ENCODE peak calls at places on chromosome 22, in seven cellular contexts. One of them, this sample, is unnamed.

GRCh38 chr22:46547883-46548244 is 10.4 kb upstream of the CELSR1 start:
- DNase-seq in OCI-LY7: no peak
- DNase-seq in left ventricle myocardium inferior: peak; percentile 79
- DNase-seq in H7: no peak
- DNase-seq in cardiac fibroblast: peak; percentile 91
- DNase-seq in stomach: no peak
- DNase-seq in esophagus squamous epithelium: no peak
- DNase-seq in this sample: peak; percentile 90

GRCh38 chr22:25143161-25144076 is 56.2 kb upstream of the CRYBB3 start:
- DNase-seq in OCI-LY7: no peak
- DNase-seq in left ventricle myocardium inferior: no peak
- DNase-seq in H7: no peak
- DNase-seq in cardiac fibroblast: no peak
- DNase-seq in stomach: no peak
- DNase-seq in esophagus squamous epithelium: no peak
- DNase-seq in this sample: no peak

GRCh38 chr22:27867958-27868737 is 50.9 kb downstream of the PITPNB start:
- DNase-seq in OCI-LY7: no peak
- DNase-seq in left ventricle myocardium inferior: no peak
- DNase-seq in H7: no peak
- DNase-seq in cardiac fibroblast: no peak
- DNase-seq in stomach: no peak
- DNase-seq in esophagus squamous epithelium: no peak
- DNase-seq in this sample: no peak

GRCh38 chr22:47031628-47031915 is 269.1 kb downstream of the TBC1D22A start:
- DNase-seq in OCI-LY7: no peak
- DNase-seq in left ventricle myocardium inferior: peak; percentile 7
- DNase-seq in H7: no peak
- DNase-seq in cardiac fibroblast: no peak
- DNase-seq in stomach: no peak
- DNase-seq in esophagus squamous epithelium: no peak
- DNase-seq in this sample: no peak

GRCh38 chr22:48798281-48799226 is 1029.1 kb downstream of the BRD1 start:
- DNase-seq in OCI-LY7: no peak
- DNase-seq in left ventricle myocardium inferior: no peak
- DNase-seq in H7: no peak
- DNase-seq in cardiac fibroblast: no peak
- DNase-seq in stomach: no peak
- DNase-seq in esophagus squamous epithelium: no peak
- DNase-seq in this sample: no peak

GRCh38 chr22:38953577-38954413 is 3.6 kb upstream of the APOBEC3A start:
- DNase-seq in OCI-LY7: no peak
- DNase-seq in left ventricle myocardium inferior: no peak
- DNase-seq in H7: no peak
- DNase-seq in cardiac fibroblast: peak; percentile 17
- DNase-seq in stomach: no peak
- DNase-seq in esophagus squamous epithelium: no peak
- DNase-seq in this sample: no peak

GRCh38 chr22:45254789-45255261 is 14.1 kb upstream of the KIAA0930 start:
- DNase-seq in OCI-LY7: no peak
- DNase-seq in left ventricle myocardium inferior: no peak
- DNase-seq in H7: no peak
- DNase-seq in cardiac fibroblast: no peak
- DNase-seq in stomach: no peak
- DNase-seq in esophagus squamous epithelium: no peak
- DNase-seq in this sample: no peak

GRCh38 chr22:47940211-47940610 is 1177.8 kb downstream of the TBC1D22A start:
- DNase-seq in OCI-LY7: no peak
- DNase-seq in left ventricle myocardium inferior: no peak
- DNase-seq in H7: no peak
- DNase-seq in cardiac fibroblast: no peak
- DNase-seq in stomach: no peak
- DNase-seq in esophagus squamous epithelium: no peak
- DNase-seq in this sample: no peak

GRCh38 chr22:33577862-33578411 is 342.3 kb downstream of the LARGE1 start:
- DNase-seq in OCI-LY7: peak; percentile 38
- DNase-seq in left ventricle myocardium inferior: no peak
- DNase-seq in H7: no peak
- DNase-seq in cardiac fibroblast: no peak
- DNase-seq in stomach: no peak
- DNase-seq in esophagus squamous epithelium: no peak
- DNase-seq in this sample: no peak

GRCh38 chr22:49011769-49012598 is 815.7 kb downstream of the BRD1 start:
- DNase-seq in OCI-LY7: no peak
- DNase-seq in left ventricle myocardium inferior: no peak
- DNase-seq in H7: peak; percentile 52
- DNase-seq in cardiac fibroblast: no peak
- DNase-seq in stomach: peak; percentile 22
- DNase-seq in esophagus squamous epithelium: no peak
- DNase-seq in this sample: no peak

GRCh38 chr22:23076896-23077572 is 6.7 kb downstream of the GNAZ start:
- DNase-seq in OCI-LY7: no peak
- DNase-seq in left ventricle myocardium inferior: no peak
- DNase-seq in H7: no peak
- DNase-seq in cardiac fibroblast: no peak
- DNase-seq in stomach: no peak
- DNase-seq in esophagus squamous epithelium: no peak
- DNase-seq in this sample: no peak

GRCh38 chr22:23073506-23074229 is 3.3 kb downstream of the GNAZ start:
- DNase-seq in OCI-LY7: no peak
- DNase-seq in left ventricle myocardium inferior: peak; percentile 11
- DNase-seq in H7: no peak
- DNase-seq in cardiac fibroblast: no peak
- DNase-seq in stomach: no peak
- DNase-seq in esophagus squamous epithelium: no peak
- DNase-seq in this sample: no peak

GRCh38 chr22:23074451-23074850 is 4.1 kb downstream of the GNAZ start:
- DNase-seq in OCI-LY7: no peak
- DNase-seq in left ventricle myocardium inferior: peak; percentile 7
- DNase-seq in H7: no peak
- DNase-seq in cardiac fibroblast: no peak
- DNase-seq in stomach: no peak
- DNase-seq in esophagus squamous epithelium: no peak
- DNase-seq in this sample: no peak

GRCh38 chr22:23075525-23076216 is 5.4 kb downstream of the GNAZ start:
- DNase-seq in OCI-LY7: no peak
- DNase-seq in left ventricle myocardium inferior: no peak
- DNase-seq in H7: no peak
- DNase-seq in cardiac fibroblast: no peak
- DNase-seq in stomach: peak; percentile 38
- DNase-seq in esophagus squamous epithelium: no peak
- DNase-seq in this sample: no peak

DNA sequence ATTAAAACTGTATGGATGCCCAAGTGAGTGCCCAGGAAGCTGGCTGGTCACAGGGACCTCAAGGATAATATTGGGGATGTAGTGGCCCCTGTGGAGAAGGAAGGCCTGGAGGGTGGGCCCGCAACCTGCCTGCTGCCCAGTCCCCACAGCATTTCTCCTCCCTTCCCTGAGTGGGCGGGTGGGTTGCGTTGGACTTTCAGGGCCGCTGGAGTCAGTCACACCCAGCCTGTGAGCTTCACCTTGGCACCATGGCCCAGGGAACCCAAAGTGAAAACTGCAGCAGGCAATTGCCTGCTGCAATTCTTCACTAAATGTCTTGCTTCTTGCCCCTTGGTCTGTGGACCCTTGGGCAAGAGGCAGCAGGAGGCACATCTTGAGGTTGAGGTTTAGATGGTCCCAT is 4.7 kb downstream of the GNAZ start:
- DNase-seq in OCI-LY7: no peak
- DNase-seq in left ventricle myocardium inferior: peak; percentile 3
- DNase-seq in H7: peak; percentile 41
- DNase-seq in cardiac fibroblast: no peak
- DNase-seq in stomach: no peak
- DNase-seq in esophagus squamous epithelium: no peak
- DNase-seq in this sample: no peak
- H3K4me3 ChIP-seq in OCI-LY7: no peak overlapping the region
- H3K4me3 ChIP-seq in left ventricle myocardium inferior: no peak overlapping the region
- H3K4me3 ChIP-seq in H7: no peak overlapping the region
- H3K4me3 ChIP-seq in cardiac fibroblast: no peak overlapping the region
- H3K4me3 ChIP-seq in stomach: no peak overlapping the region
- H3K4me3 ChIP-seq in esophagus squamous epithelium: no peak overlapping the region
- H3K4me3 ChIP-seq in this sample: no peak overlapping the region

DNA sequence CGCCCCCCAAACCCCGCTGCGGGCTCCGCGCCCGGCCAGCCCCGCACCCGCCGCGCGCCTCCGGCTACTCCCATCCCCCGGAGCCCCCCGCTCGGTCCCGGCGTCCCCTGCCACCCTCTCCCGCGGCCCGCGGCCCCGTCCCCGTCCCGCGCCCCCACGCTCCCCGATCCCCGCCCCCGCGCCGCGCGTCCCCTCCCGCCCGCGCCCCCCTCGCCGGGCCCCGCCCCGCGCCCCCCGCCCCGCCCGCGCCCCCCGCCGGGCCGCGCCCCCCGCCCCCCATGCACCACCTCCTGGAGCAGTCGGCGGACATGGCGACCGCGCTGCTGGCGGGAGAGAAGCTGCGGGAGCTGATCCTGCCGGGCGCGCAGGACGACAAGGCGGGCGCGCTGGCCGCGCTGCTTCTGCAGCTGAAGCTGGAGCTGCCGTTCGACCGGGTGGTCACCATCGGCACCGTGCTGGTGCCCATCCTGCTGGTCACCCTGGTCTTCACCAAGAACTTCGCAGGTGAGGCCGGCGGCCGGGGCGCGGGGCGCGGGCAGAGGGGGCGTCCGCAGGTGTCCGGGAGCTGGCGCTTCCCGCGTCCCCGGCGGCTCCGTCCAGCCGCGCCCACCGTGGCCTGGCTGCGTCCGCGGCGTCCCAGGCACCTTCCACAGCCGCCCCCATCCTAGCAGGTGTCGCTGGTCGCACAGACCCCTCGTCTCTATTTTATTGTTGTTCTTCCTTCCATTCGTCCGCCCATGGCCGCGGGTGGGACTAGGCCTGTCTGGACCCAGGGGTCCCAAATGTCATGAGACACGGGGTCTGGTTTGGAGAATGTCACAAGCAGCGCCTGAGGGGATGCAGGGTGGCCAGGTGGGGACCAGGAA is at the start of gene PANX2:
- DNase-seq in OCI-LY7: no peak
- DNase-seq in left ventricle myocardium inferior: no peak
- DNase-seq in H7: peak; percentile 85
- DNase-seq in cardiac fibroblast: no peak
- DNase-seq in stomach: no peak
- DNase-seq in esophagus squamous epithelium: no peak
- DNase-seq in this sample: no peak
- H3K4me3 ChIP-seq in OCI-LY7: peak within 1 kb of the TSS; percentile 47
- H3K4me3 ChIP-seq in left ventricle myocardium inferior: peak within 1 kb of the TSS; percentile 61
- H3K4me3 ChIP-seq in H7: peak within 1 kb of the TSS; percentile 65
- H3K4me3 ChIP-seq in cardiac fibroblast: peak within 1 kb of the TSS; percentile 44
- H3K4me3 ChIP-seq in stomach: peak within 1 kb of the TSS; percentile 55
- H3K4me3 ChIP-seq in esophagus squamous epithelium: peak within 1 kb of the TSS; percentile 64
- H3K4me3 ChIP-seq in this sample: peak within 1 kb of the TSS; percentile 29

GRCh38 chr22:41781508-41781906 is 19.0 kb upstream of the CCDC134 start:
- DNase-seq in OCI-LY7: no peak
- DNase-seq in left ventricle myocardium inferior: no peak
- DNase-seq in H7: no peak
- DNase-seq in cardiac fibroblast: no peak
- DNase-seq in stomach: no peak
- DNase-seq in esophagus squamous epithelium: no peak
- DNase-seq in this sample: no peak
- H3K4me3 ChIP-seq in OCI-LY7: peak overlapping the region; percentile 22
- H3K4me3 ChIP-seq in left ventricle myocardium inferior: no peak overlapping the region
- H3K4me3 ChIP-seq in H7: no peak overlapping the region
- H3K4me3 ChIP-seq in cardiac fibroblast: no peak overlapping the region
- H3K4me3 ChIP-seq in stomach: no peak overlapping the region
- H3K4me3 ChIP-seq in esophagus squamous epithelium: peak overlapping the region; percentile 27
- H3K4me3 ChIP-seq in this sample: no peak overlapping the region

GRCh38 chr22:21047035-21047661 is 1.4 kb downstream of the LRRC74B start:
- DNase-seq in OCI-LY7: no peak
- DNase-seq in left ventricle myocardium inferior: no peak
- DNase-seq in H7: no peak
- DNase-seq in cardiac fibroblast: no peak
- DNase-seq in stomach: no peak
- DNase-seq in esophagus squamous epithelium: no peak
- DNase-seq in this sample: no peak

GRCh38 chr22:21045585-21046294 is at the start of gene LRRC74B:
- DNase-seq in OCI-LY7: peak; percentile 64
- DNase-seq in left ventricle myocardium inferior: peak; percentile 89
- DNase-seq in H7: peak; percentile 99
- DNase-seq in cardiac fibroblast: peak; percentile 93
- DNase-seq in stomach: peak; percentile 88
- DNase-seq in esophagus squamous epithelium: peak; percentile 25
- DNase-seq in this sample: peak; percentile 89

GRCh38 chr22:21042978-21043855 is 2.5 kb upstream of the LRRC74B start:
- DNase-seq in OCI-LY7: no peak
- DNase-seq in left ventricle myocardium inferior: no peak
- DNase-seq in H7: peak; percentile 20
- DNase-seq in cardiac fibroblast: no peak
- DNase-seq in stomach: no peak
- DNase-seq in esophagus squamous epithelium: no peak
- DNase-seq in this sample: peak; percentile 27

GRCh38 chr22:21043856-21044535 is 1.8 kb upstream of the LRRC74B start:
- DNase-seq in OCI-LY7: no peak
- DNase-seq in left ventricle myocardium inferior: no peak
- DNase-seq in H7: peak; percentile 13
- DNase-seq in cardiac fibroblast: no peak
- DNase-seq in stomach: no peak
- DNase-seq in esophagus squamous epithelium: no peak
- DNase-seq in this sample: no peak

DNA sequence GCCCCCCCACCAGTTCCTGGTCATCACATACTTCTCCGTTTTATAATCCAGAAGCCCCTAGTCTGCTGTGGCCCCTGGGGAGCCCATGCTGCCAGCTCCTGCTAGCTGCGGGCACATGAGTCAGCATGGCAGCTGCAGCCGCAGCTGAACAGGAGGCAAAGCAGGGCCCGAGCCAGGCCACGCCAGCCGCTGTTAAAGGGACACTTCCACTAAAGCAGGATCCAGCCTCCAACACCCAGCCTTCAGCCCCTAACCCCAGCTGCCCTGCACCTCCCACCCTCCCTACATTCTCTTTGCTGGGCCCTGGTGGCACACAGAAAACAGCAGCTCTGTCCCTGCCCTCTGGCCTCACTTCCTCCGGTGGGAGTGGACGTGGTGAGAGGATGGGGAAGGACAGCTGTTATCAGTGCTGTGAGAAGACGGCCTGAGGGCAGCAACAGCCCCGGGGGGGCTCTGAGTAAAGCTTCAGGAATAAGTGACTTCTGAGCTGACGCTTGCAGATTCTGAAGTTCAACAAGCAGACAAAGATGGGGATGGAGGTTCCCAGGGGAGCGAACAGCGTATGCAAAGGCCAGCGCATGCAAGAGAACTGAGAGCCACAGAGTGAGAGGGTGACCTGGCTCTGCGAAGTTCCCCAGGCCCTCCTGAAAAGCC is 688 bp upstream of the LRRC74B start:
- DNase-seq in OCI-LY7: no peak
- DNase-seq in left ventricle myocardium inferior: no peak
- DNase-seq in H7: no peak
- DNase-seq in cardiac fibroblast: peak; percentile 86
- DNase-seq in stomach: no peak
- DNase-seq in esophagus squamous epithelium: no peak
- DNase-seq in this sample: peak; percentile 85
- H3K4me3 ChIP-seq in OCI-LY7: peak overlapping the region; percentile 8
- H3K4me3 ChIP-seq in left ventricle myocardium inferior: peak overlapping the region; percentile 68
- H3K4me3 ChIP-seq in H7: peak overlapping the region; percentile 58
- H3K4me3 ChIP-seq in cardiac fibroblast: peak overlapping the region; percentile 19
- H3K4me3 ChIP-seq in stomach: peak overlapping the region; percentile 48
- H3K4me3 ChIP-seq in esophagus squamous epithelium: peak overlapping the region; percentile 39
- H3K4me3 ChIP-seq in this sample: peak overlapping the region; percentile 28

GRCh38 chr22:36375071-36375980 is 12.4 kb downstream of the MYH9 start:
- DNase-seq in OCI-LY7: no peak
- DNase-seq in left ventricle myocardium inferior: no peak
- DNase-seq in H7: no peak
- DNase-seq in cardiac fibroblast: peak; percentile 49
- DNase-seq in stomach: no peak
- DNase-seq in esophagus squamous epithelium: no peak
- DNase-seq in this sample: no peak
- H3K4me3 ChIP-seq in OCI-LY7: no peak overlapping the region
- H3K4me3 ChIP-seq in left ventricle myocardium inferior: no peak overlapping the region
- H3K4me3 ChIP-seq in H7: no peak overlapping the region
- H3K4me3 ChIP-seq in cardiac fibroblast: no peak overlapping the region
- H3K4me3 ChIP-seq in stomach: no peak overlapping the region
- H3K4me3 ChIP-seq in esophagus squamous epithelium: no peak overlapping the region
- H3K4me3 ChIP-seq in this sample: no peak overlapping the region

This sample was measured in MG63.